ENCODE peak calls at places on chromosome 15, in five cellular contexts. C is PC-3, T is brain microvascular endothelial cell, I is pancreas, O is cardiac muscle cell. E is an unnamed sample.

GRCh38 chr15:62847900-62848489 is 194.6 kb upstream of the TPM1 start:
- DNase-seq in C (peak; percentile 74), T (peak; percentile 57), I (peak; percentile 83), O (peak; percentile 61), E (peak; percentile 74)

GRCh38 chr15:38073278-38073930 is 139.0 kb downstream of the TMCO5A start:
- DNase-seq in C (peak; percentile 7), T (no peak), I (no peak), O (peak; percentile 38), E (no peak)

GRCh38 chr15:80898040-80898439 is 91.6 kb downstream of the MESD start:
- DNase-seq in C (no peak), T (no peak), I (no peak), O (no peak), E (no peak)

GRCh38 chr15:93072011-93072410 is 17.0 kb downstream of the RGMA start:
- DNase-seq in C (no peak), T (peak; percentile 19), I (no peak), O (peak; percentile 80), E (no peak)

GRCh38 chr15:48426941-48427340 is 95.7 kb downstream of the DUT start:
- DNase-seq in C (no peak), T (no peak), I (no peak), O (no peak), E (no peak)

GRCh38 chr15:75776075-75776443 is 63.4 kb upstream of the CSPG4 start:
- DNase-seq in C (peak; percentile 9), T (peak; percentile 57), I (no peak), O (peak; percentile 51), E (no peak)

GRCh38 chr15:95068847-95069518 is 837.6 kb downstream of the MCTP2 start:
- DNase-seq in C (no peak), T (no peak), I (no peak), O (no peak), E (no peak)

GRCh38 chr15:73594109-73594508 is 39.1 kb downstream of the NPTN start:
- DNase-seq in C (no peak), T (no peak), I (no peak), O (no peak), E (no peak)

GRCh38 chr15:57526615-57527014 is 65.1 kb upstream of the MYZAP start:
- DNase-seq in C (no peak), T (no peak), I (no peak), O (no peak), E (no peak)

GRCh38 chr15:91182096-91182495 is 82.0 kb downstream of the SV2B start:
- DNase-seq in C (no peak), T (no peak), I (no peak), O (no peak), E (no peak)

GRCh38 chr15:87863152-87863551 is 393.4 kb downstream of the NTRK3 start:
- DNase-seq in C (no peak), T (no peak), I (no peak), O (peak; percentile 31), E (no peak)

GRCh38 chr15:73936181-73936580 is 9.9 kb downstream of the LOXL1 start:
- DNase-seq in C (no peak), T (no peak), I (peak; percentile 38), O (peak; percentile 74), E (no peak)

GRCh38 chr15:42584031-42584765 is 8.8 kb downstream of the STARD9 start:
- DNase-seq in C (no peak), T (no peak), I (no peak), O (no peak), E (no peak)

GRCh38 chr15:40249477-40250303 is 10.8 kb downstream of the PAK6 start:
- DNase-seq in C (peak; percentile 76), T (no peak), I (no peak), O (peak; percentile 26), E (no peak)

GRCh38 chr15:98842973-98843285 is 164.7 kb downstream of the PGPEP1L start:
- DNase-seq in C (no peak), T (no peak), I (no peak), O (no peak), E (no peak)

GRCh38 chr15:64232400-64232799 is 69.6 kb upstream of the PPIB start:
- DNase-seq in C (peak; percentile 68), T (peak; percentile 56), I (no peak), O (peak; percentile 25), E (no peak)

GRCh38 chr15:82871577-82872484 is 62.4 kb downstream of the WHAMM start:
- DNase-seq in C (no peak), T (no peak), I (no peak), O (peak; percentile 25), E (no peak)

GRCh38 chr15:80426316-80426715 is 22.1 kb downstream of the ARNT2 start:
- DNase-seq in C (no peak), T (no peak), I (no peak), O (no peak), E (no peak)

GRCh38 chr15:89621547-89621946 is 33.7 kb downstream of the KIF7 start:
- DNase-seq in C (no peak), T (no peak), I (no peak), O (no peak), E (no peak)

GRCh38 chr15:35173444-35174118 is 88.5 kb upstream of the NANOGP8 start:
- DNase-seq in C (peak; percentile 20), T (peak; percentile 14), I (no peak), O (peak; percentile 29), E (no peak)

GRCh38 chr15:41982133-41982930 is 10.0 kb upstream of the EHD4 start:
- DNase-seq in C (no peak), T (peak; percentile 32), I (no peak), O (peak; percentile 71), E (no peak)

GRCh38 chr15:72222433-72222832 is 8.6 kb downstream of the PKM start:
- DNase-seq in C (peak; percentile 75), T (no peak), I (no peak), O (no peak), E (peak; percentile 42)

GRCh38 chr15:85976986-85977385 is 102.7 kb upstream of the AGBL1 start:
- DNase-seq in C (peak; percentile 38), T (no peak), I (no peak), O (no peak), E (no peak)

GRCh38 chr15:40477703-40478269 is 7.0 kb downstream of the CHST14 start:
- DNase-seq in C (peak; percentile 40), T (no peak), I (no peak), O (no peak), E (no peak)

GRCh38 chr15:39748276-39748675 is 34.4 kb downstream of the FSIP1 start:
- DNase-seq in C (peak; percentile 63), T (no peak), I (no peak), O (peak; percentile 71), E (no peak)

GRCh38 chr15:88090406-88091085 is 166.0 kb downstream of the NTRK3 start:
- DNase-seq in C (no peak), T (no peak), I (no peak), O (peak; percentile 25), E (peak; percentile 11)

GRCh38 chr15:40281057-40281850 is 1.6 kb downstream of the ANKRD63 start:
- DNase-seq in C (no peak), T (no peak), I (no peak), O (no peak), E (no peak)

GRCh38 chr15:101001796-101002195 is 82.6 kb downstream of the LRRK1 start:
- DNase-seq in C (no peak), T (no peak), I (no peak), O (no peak), E (no peak)

GRCh38 chr15:80070840-80071239 is 11.4 kb downstream of the ZFAND6 start:
- DNase-seq in C (peak; percentile 36), T (no peak), I (no peak), O (peak; percentile 61), E (no peak)

GRCh38 chr15:41599061-41599460 is 40.0 kb downstream of the TYRO3 start:
- DNase-seq in C (no peak), T (no peak), I (no peak), O (no peak), E (no peak)

GRCh38 chr15:26697913-26698312 is 75.0 kb downstream of the GABRB3 start:
- DNase-seq in C (no peak), T (no peak), I (no peak), O (no peak), E (no peak)

GRCh38 chr15:91264651-91265351 is 164.7 kb downstream of the SV2B start:
- DNase-seq in C (no peak), T (no peak), I (no peak), O (no peak), E (no peak)

GRCh38 chr15:90037510-90037860 is 36.4 kb downstream of the ZNF710 start:
- DNase-seq in C (no peak), T (peak; percentile 70), I (no peak), O (peak; percentile 59), E (no peak)

GRCh38 chr15:45616901-45617323 is 17.9 kb upstream of the SQOR start:
- DNase-seq in C (peak; percentile 49), T (no peak), I (no peak), O (no peak), E (no peak)

GRCh38 chr15:100779331-100780207 is 100.1 kb upstream of the ALDH1A3 start:
- DNase-seq in C (no peak), T (no peak), I (no peak), O (no peak), E (peak; percentile 0)

GRCh38 chr15:66220587-66220986 is 33.0 kb downstream of the MEGF11 start:
- DNase-seq in C (no peak), T (no peak), I (no peak), O (no peak), E (no peak)
- TF ChIP-seq CTCF in C (no peak), T (no peak), I (no peak), O (peak; percentile 6), E (no peak)

GRCh38 chr15:56098230-56098899 is 105.0 kb upstream of the NEDD4 start:
- DNase-seq in C (peak; percentile 32), T (no peak), I (no peak), O (no peak), E (no peak)
- H3K36me3 ChIP-seq in C (peaks cover 12% of the 10 kb centered on the region), T (peaks cover 36% of the 10 kb centered on the region), I (peaks cover 39% of the 10 kb centered on the region), O (peaks cover 54% of the 10 kb centered on the region), E (peaks cover 67% of the 10 kb centered on the region)

GRCh38 chr15:69749797-69750196 is 297.2 kb downstream of the RPLP1 start:
- DNase-seq in C (peak; percentile 40), T (no peak), I (no peak), O (no peak), E (no peak)
- TF ChIP-seq CTCF in C (peak; percentile 55), T (peak; percentile 42), I (no peak), O (peak; percentile 26), E (no peak)

DNA sequence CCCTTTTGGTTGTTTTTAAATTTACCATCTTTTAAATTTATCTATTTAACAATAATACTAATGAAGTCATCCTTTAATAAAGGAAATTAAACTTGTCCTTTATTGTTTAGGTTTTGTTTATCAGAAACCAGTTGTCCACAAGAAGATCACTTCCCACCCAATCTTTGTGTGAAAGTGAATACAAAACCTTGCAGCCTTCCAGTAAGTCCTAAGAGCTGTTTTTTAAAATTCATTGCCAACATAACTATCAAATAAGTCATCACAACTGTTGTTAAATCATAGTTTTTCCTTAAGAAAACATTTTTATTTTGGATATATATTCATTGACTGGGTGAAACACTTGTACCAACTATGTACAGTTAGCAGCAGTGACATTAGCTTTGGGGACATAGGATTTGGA is 59.4 kb downstream of the CALML4 start:
- DNase-seq in C (no peak), T (no peak), I (no peak), O (no peak), E (no peak)
- H3K36me3 ChIP-seq in C (peaks cover 7% of the 10 kb centered on the region), T (no peaks in the 10 kb centered on the region), I (peaks cover 4% of the 10 kb centered on the region), O (peaks cover 12% of the 10 kb centered on the region), E (no peaks in the 10 kb centered on the region)

DNA sequence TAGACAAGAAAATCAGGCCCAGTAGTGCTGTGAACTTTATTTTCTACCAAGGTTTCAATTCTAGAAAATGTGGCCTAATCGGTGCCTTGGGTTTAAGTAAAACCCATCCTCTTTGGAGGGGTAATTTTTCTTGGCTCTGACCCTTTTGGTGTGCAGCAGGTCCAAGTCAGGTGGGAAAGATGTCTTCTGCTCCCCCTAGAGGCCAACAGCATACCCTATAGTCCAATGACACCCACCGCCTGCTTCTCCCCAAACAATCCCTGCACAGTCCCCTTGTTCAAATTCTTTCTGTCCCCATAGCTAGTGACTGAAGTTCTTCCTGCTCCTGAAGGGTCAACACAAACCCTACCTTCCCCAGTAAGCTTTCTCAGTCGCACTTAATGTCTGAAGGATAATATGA is 261.8 kb upstream of the GOLGA6L4 start:
- DNase-seq in C (peak; percentile 30), T (no peak), I (no peak), O (peak; percentile 20), E (no peak)
- TF ChIP-seq CTCF in C (peak; percentile 64), T (peak; percentile 60), I (no peak), O (peak; percentile 47), E (peak; percentile 39)